ENCODE peak calls at places on chromosomes 5 and 9, in four cellular contexts. K, G, D and M are unnamed samples.

GRCh38 chr9:107907715-107908114 is 418.1 kb upstream of the KLF4 start:
- DNase-seq in K (no peak), G (no peak), D (no peak), M (no peak)

GRCh38 chr9:132780230-132781007 is 97.7 kb downstream of the AK8 start:
- DNase-seq in K (no peak), G (no peak), D (no peak), M (no peak)

GRCh38 chr5:156036640-156037039 is 290.3 kb upstream of the SGCD start:
- DNase-seq in K (no peak), G (no peak), D (no peak), M (no peak)

GRCh38 chr5:159581502-159582249 is 251.4 kb upstream of the IL12B start:
- DNase-seq in K (no peak), G (no peak), D (no peak), M (peak)

GRCh38 chr9:37761511-37761910 is 7.9 kb downstream of the TRMT10B start:
- DNase-seq in K (no peak), G (no peak), D (no peak), M (no peak)

GRCh38 chr5:129951039-129951438 is 46.8 kb downstream of the CHSY3 start:
- DNase-seq in K (no peak), G (no peak), D (no peak), M (no peak)

GRCh38 chr5:164741376-164741775 is 1236.0 kb downstream of the MAT2B start:
- DNase-seq in K (no peak), G (no peak), D (no peak), M (no peak)

GRCh38 chr9:38437193-38437823 is 13.1 kb upstream of the IGFBPL1 start:
- DNase-seq in K (peak), G (no peak), D (no peak), M (no peak)

GRCh38 chr5:4640793-4641192 is 499.3 kb upstream of the ADAMTS16 start:
- DNase-seq in K (no peak), G (no peak), D (no peak), M (no peak)

GRCh38 chr5:110441035-110441434 is 285.4 kb downstream of the TMEM232 start:
- DNase-seq in K (no peak), G (no peak), D (peak), M (peak)